ENCODE peak calls at places on chromosomes 16 and 17, in seven cellular contexts. One of them, this sample, is unnamed.

GRCh38 chr17:49624896-49625295 is 49.2 kb downstream of the NXPH3 start:
- DNase-seq in RCC 7860: no peak
- DNase-seq in pancreas: no peak
- DNase-seq in HTR-8/SVneo: no peak
- DNase-seq in cardiac muscle cell: peak
- DNase-seq in neuronal stem cell: no peak
- DNase-seq in fibroblast of lung: peak
- DNase-seq in this sample: no peak

GRCh38 chr16:57137566-57138273 is 45.3 kb downstream of the CPNE2 start:
- DNase-seq in RCC 7860: no peak
- DNase-seq in pancreas: no peak
- DNase-seq in HTR-8/SVneo: no peak
- DNase-seq in cardiac muscle cell: no peak
- DNase-seq in neuronal stem cell: no peak
- DNase-seq in fibroblast of lung: no peak
- DNase-seq in this sample: no peak

GRCh38 chr16:51637744-51638100 is 486.7 kb upstream of the SALL1 start:
- DNase-seq in RCC 7860: peak
- DNase-seq in pancreas: no peak
- DNase-seq in HTR-8/SVneo: no peak
- DNase-seq in cardiac muscle cell: peak
- DNase-seq in neuronal stem cell: no peak
- DNase-seq in fibroblast of lung: peak
- DNase-seq in this sample: no peak

GRCh38 chr16:89615596-89616090 is 2.2 kb downstream of the DPEP1 start:
- DNase-seq in RCC 7860: no peak
- DNase-seq in pancreas: no peak
- DNase-seq in HTR-8/SVneo: no peak
- DNase-seq in cardiac muscle cell: peak
- DNase-seq in neuronal stem cell: no peak
- DNase-seq in fibroblast of lung: no peak
- DNase-seq in this sample: peak

GRCh38 chr17:17533901-17534441 is 37.8 kb upstream of the RASD1 start:
- DNase-seq in RCC 7860: no peak
- DNase-seq in pancreas: peak
- DNase-seq in HTR-8/SVneo: no peak
- DNase-seq in cardiac muscle cell: no peak
- DNase-seq in neuronal stem cell: no peak
- DNase-seq in fibroblast of lung: no peak
- DNase-seq in this sample: no peak

GRCh38 chr16:7103056-7103455 is 229.6 kb upstream of the RBFOX1 start:
- DNase-seq in RCC 7860: no peak
- DNase-seq in pancreas: no peak
- DNase-seq in HTR-8/SVneo: no peak
- DNase-seq in cardiac muscle cell: no peak
- DNase-seq in neuronal stem cell: no peak
- DNase-seq in fibroblast of lung: no peak
- DNase-seq in this sample: no peak

GRCh38 chr16:85172465-85173071 is 60.3 kb upstream of the CIBAR2 start:
- DNase-seq in RCC 7860: no peak
- DNase-seq in pancreas: peak
- DNase-seq in HTR-8/SVneo: peak
- DNase-seq in cardiac muscle cell: no peak
- DNase-seq in neuronal stem cell: no peak
- DNase-seq in fibroblast of lung: peak
- DNase-seq in this sample: peak

GRCh38 chr17:68868708-68869107 is 86.5 kb downstream of the ABCA8 start:
- DNase-seq in RCC 7860: no peak
- DNase-seq in pancreas: peak
- DNase-seq in HTR-8/SVneo: no peak
- DNase-seq in cardiac muscle cell: peak
- DNase-seq in neuronal stem cell: no peak
- DNase-seq in fibroblast of lung: peak
- DNase-seq in this sample: no peak

GRCh38 chr17:53628011-53628410 is 194.7 kb upstream of the KIF2B start:
- DNase-seq in RCC 7860: peak
- DNase-seq in pancreas: no peak
- DNase-seq in HTR-8/SVneo: no peak
- DNase-seq in cardiac muscle cell: peak
- DNase-seq in neuronal stem cell: no peak
- DNase-seq in fibroblast of lung: peak
- DNase-seq in this sample: no peak

GRCh38 chr16:26818393-26818792 is 248.3 kb upstream of the C16orf82 start:
- DNase-seq in RCC 7860: no peak
- DNase-seq in pancreas: no peak
- DNase-seq in HTR-8/SVneo: no peak
- DNase-seq in cardiac muscle cell: no peak
- DNase-seq in neuronal stem cell: no peak
- DNase-seq in fibroblast of lung: no peak
- DNase-seq in this sample: no peak

GRCh38 chr17:18332909-18333489 is 17.9 kb downstream of the SMCR8 start:
- DNase-seq in RCC 7860: no peak
- DNase-seq in pancreas: no peak
- DNase-seq in HTR-8/SVneo: no peak
- DNase-seq in cardiac muscle cell: no peak
- DNase-seq in neuronal stem cell: no peak
- DNase-seq in fibroblast of lung: no peak
- DNase-seq in this sample: no peak

GRCh38 chr17:9238340-9239259 is 217.3 kb downstream of the NTN1 start:
- DNase-seq in RCC 7860: no peak
- DNase-seq in pancreas: no peak
- DNase-seq in HTR-8/SVneo: no peak
- DNase-seq in cardiac muscle cell: no peak
- DNase-seq in neuronal stem cell: no peak
- DNase-seq in fibroblast of lung: no peak
- DNase-seq in this sample: no peak

GRCh38 chr17:36598951-36599401 is 2.4 kb upstream of the MRM1 start:
- DNase-seq in RCC 7860: no peak
- DNase-seq in pancreas: no peak
- DNase-seq in HTR-8/SVneo: no peak
- DNase-seq in cardiac muscle cell: no peak
- DNase-seq in neuronal stem cell: no peak
- DNase-seq in fibroblast of lung: no peak
- DNase-seq in this sample: no peak

GRCh38 chr17:32626371-32626770 is 139.6 kb downstream of the CDK5R1 start:
- DNase-seq in RCC 7860: no peak
- DNase-seq in pancreas: no peak
- DNase-seq in HTR-8/SVneo: no peak
- DNase-seq in cardiac muscle cell: no peak
- DNase-seq in neuronal stem cell: no peak
- DNase-seq in fibroblast of lung: no peak
- DNase-seq in this sample: no peak

GRCh38 chr17:61338000-61338864 is 61.4 kb upstream of the TBX2 start:
- DNase-seq in RCC 7860: peak
- DNase-seq in pancreas: no peak
- DNase-seq in HTR-8/SVneo: peak
- DNase-seq in cardiac muscle cell: peak
- DNase-seq in neuronal stem cell: no peak
- DNase-seq in fibroblast of lung: peak
- DNase-seq in this sample: no peak

GRCh38 chr16:10087151-10087550 is 95.1 kb downstream of the GRIN2A start:
- DNase-seq in RCC 7860: no peak
- DNase-seq in pancreas: no peak
- DNase-seq in HTR-8/SVneo: no peak
- DNase-seq in cardiac muscle cell: no peak
- DNase-seq in neuronal stem cell: no peak
- DNase-seq in fibroblast of lung: no peak
- DNase-seq in this sample: no peak

GRCh38 chr16:66612422-66612821 is 7.9 kb downstream of the CMTM3 start:
- DNase-seq in RCC 7860: no peak
- DNase-seq in pancreas: peak
- DNase-seq in HTR-8/SVneo: no peak
- DNase-seq in cardiac muscle cell: no peak
- DNase-seq in neuronal stem cell: no peak
- DNase-seq in fibroblast of lung: no peak
- DNase-seq in this sample: no peak

GRCh38 chr17:50469005-50469605 is 425 bp upstream of the CHAD start:
- DNase-seq in RCC 7860: no peak
- DNase-seq in pancreas: no peak
- DNase-seq in HTR-8/SVneo: no peak
- DNase-seq in cardiac muscle cell: no peak
- DNase-seq in neuronal stem cell: no peak
- DNase-seq in fibroblast of lung: no peak
- DNase-seq in this sample: no peak

GRCh38 chr16:2692251-2692947 is 10.1 kb downstream of the KCTD5 start:
- DNase-seq in RCC 7860: no peak
- DNase-seq in pancreas: no peak
- DNase-seq in HTR-8/SVneo: no peak
- DNase-seq in cardiac muscle cell: no peak
- DNase-seq in neuronal stem cell: no peak
- DNase-seq in fibroblast of lung: peak
- DNase-seq in this sample: no peak